ENCODE peak calls at places on chromosomes 1 and 21, in seven cellular contexts. One of them, this sample, is unnamed.

GRCh38 chr1:68917456-68917855 is 420.6 kb upstream of the DEPDC1 start:
- DNase-seq in neural crest cell: no peak
- DNase-seq in AG04450: no peak
- DNase-seq in bronchial epithelial cell: no peak
- DNase-seq in neural progenitor cell: no peak
- DNase-seq in sigmoid colon: no peak
- DNase-seq in CD8-positive, alpha-beta T cell: no peak
- DNase-seq in this sample: no peak

GRCh38 chr1:206000641-206001339 is 2.4 kb downstream of the RAB7B start:
- DNase-seq in neural progenitor cell: no peak
- DNase-seq in sigmoid colon: no peak
- DNase-seq in CD8-positive, alpha-beta T cell: no peak
- DNase-seq in neural crest cell: no peak
- DNase-seq in AG04450: no peak
- DNase-seq in bronchial epithelial cell: peak; percentile 31
- DNase-seq in this sample: no peak

GRCh38 chr21:36132691-36133090 is 2.2 kb upstream of the CBR3 start:
- DNase-seq in neural progenitor cell: no peak
- DNase-seq in sigmoid colon: peak; percentile 74
- DNase-seq in bronchial epithelial cell: no peak
- DNase-seq in neural crest cell: no peak
- DNase-seq in AG04450: no peak
- DNase-seq in CD8-positive, alpha-beta T cell: no peak
- DNase-seq in this sample: no peak

GRCh38 chr21:42534361-42534900 is 20.8 kb downstream of the SLC37A1 start:
- DNase-seq in neural progenitor cell: no peak
- DNase-seq in CD8-positive, alpha-beta T cell: no peak
- DNase-seq in bronchial epithelial cell: no peak
- DNase-seq in sigmoid colon: peak; percentile 75
- DNase-seq in AG04450: no peak
- DNase-seq in neural crest cell: no peak
- DNase-seq in this sample: no peak

GRCh38 chr21:45540601-45540970 is 1.7 kb downstream of the SLC19A1 start:
- DNase-seq in neural progenitor cell: no peak
- DNase-seq in bronchial epithelial cell: no peak
- DNase-seq in sigmoid colon: peak; percentile 58
- DNase-seq in CD8-positive, alpha-beta T cell: peak; percentile 45
- DNase-seq in neural crest cell: no peak
- DNase-seq in AG04450: no peak
- DNase-seq in this sample: no peak

GRCh38 chr1:171226757-171227370 is 21.4 kb upstream of the FMO1 start:
- DNase-seq in neural progenitor cell: peak; percentile 81
- DNase-seq in neural crest cell: peak; percentile 10
- DNase-seq in bronchial epithelial cell: peak; percentile 70
- DNase-seq in sigmoid colon: no peak
- DNase-seq in CD8-positive, alpha-beta T cell: no peak
- DNase-seq in AG04450: peak; percentile 60
- DNase-seq in this sample: peak; percentile 26

GRCh38 chr21:36104306-36105300 is 30.3 kb upstream of the CBR3 start:
- DNase-seq in CD8-positive, alpha-beta T cell: peak; percentile 79
- DNase-seq in neural crest cell: peak; percentile 61
- DNase-seq in AG04450: no peak
- DNase-seq in neural progenitor cell: peak; percentile 80
- DNase-seq in sigmoid colon: no peak
- DNase-seq in bronchial epithelial cell: peak; percentile 76
- DNase-seq in this sample: no peak

GRCh38 chr1:159594581-159594980 is 7.0 kb downstream of the APCS start:
- DNase-seq in bronchial epithelial cell: no peak
- DNase-seq in AG04450: no peak
- DNase-seq in neural crest cell: no peak
- DNase-seq in neural progenitor cell: no peak
- DNase-seq in sigmoid colon: no peak
- DNase-seq in CD8-positive, alpha-beta T cell: no peak
- DNase-seq in this sample: no peak

GRCh38 chr1:197961933-197962332 is 44.8 kb downstream of the LHX9 start:
- DNase-seq in neural progenitor cell: no peak
- DNase-seq in CD8-positive, alpha-beta T cell: no peak
- DNase-seq in neural crest cell: no peak
- DNase-seq in AG04450: no peak
- DNase-seq in sigmoid colon: no peak
- DNase-seq in bronchial epithelial cell: no peak
- DNase-seq in this sample: no peak

GRCh38 chr1:233566886-233567285 is 47.0 kb upstream of the KCNK1 start:
- DNase-seq in neural progenitor cell: no peak
- DNase-seq in sigmoid colon: no peak
- DNase-seq in CD8-positive, alpha-beta T cell: no peak
- DNase-seq in AG04450: no peak
- DNase-seq in bronchial epithelial cell: no peak
- DNase-seq in neural crest cell: no peak
- DNase-seq in this sample: no peak

GRCh38 chr1:184424945-184425344 is 38.1 kb downstream of the C1orf21 start:
- DNase-seq in bronchial epithelial cell: peak; percentile 48
- DNase-seq in CD8-positive, alpha-beta T cell: no peak
- DNase-seq in neural progenitor cell: no peak
- DNase-seq in sigmoid colon: no peak
- DNase-seq in neural crest cell: no peak
- DNase-seq in AG04450: no peak
- DNase-seq in this sample: no peak

GRCh38 chr21:36200089-36200561 is 43.5 kb downstream of the DOP1B start:
- DNase-seq in neural progenitor cell: no peak
- DNase-seq in neural crest cell: no peak
- DNase-seq in CD8-positive, alpha-beta T cell: no peak
- DNase-seq in AG04450: no peak
- DNase-seq in bronchial epithelial cell: no peak
- DNase-seq in sigmoid colon: no peak
- DNase-seq in this sample: no peak

GRCh38 chr1:214404571-214405213 is 123.7 kb downstream of the SMYD2 start:
- DNase-seq in neural crest cell: no peak
- DNase-seq in sigmoid colon: no peak
- DNase-seq in CD8-positive, alpha-beta T cell: no peak
- DNase-seq in bronchial epithelial cell: peak; percentile 98
- DNase-seq in neural progenitor cell: no peak
- DNase-seq in AG04450: no peak
- DNase-seq in this sample: no peak

GRCh38 chr1:214404154-214404553 is 123.2 kb downstream of the SMYD2 start:
- DNase-seq in AG04450: no peak
- DNase-seq in CD8-positive, alpha-beta T cell: no peak
- DNase-seq in bronchial epithelial cell: peak; percentile 84
- DNase-seq in sigmoid colon: no peak
- DNase-seq in neural progenitor cell: no peak
- DNase-seq in neural crest cell: no peak
- DNase-seq in this sample: no peak

GRCh38 chr1:214403431-214403830 is 122.5 kb downstream of the SMYD2 start:
- DNase-seq in sigmoid colon: no peak
- DNase-seq in CD8-positive, alpha-beta T cell: no peak
- DNase-seq in neural crest cell: no peak
- DNase-seq in AG04450: no peak
- DNase-seq in bronchial epithelial cell: no peak
- DNase-seq in neural progenitor cell: no peak
- DNase-seq in this sample: no peak

GRCh38 chr1:214401666-214402065 is 120.7 kb downstream of the SMYD2 start:
- DNase-seq in CD8-positive, alpha-beta T cell: no peak
- DNase-seq in AG04450: no peak
- DNase-seq in bronchial epithelial cell: no peak
- DNase-seq in neural crest cell: no peak
- DNase-seq in neural progenitor cell: no peak
- DNase-seq in sigmoid colon: no peak
- DNase-seq in this sample: no peak

GRCh38 chr1:214402583-214403216 is 121.7 kb downstream of the SMYD2 start:
- DNase-seq in neural progenitor cell: no peak
- DNase-seq in neural crest cell: no peak
- DNase-seq in CD8-positive, alpha-beta T cell: no peak
- DNase-seq in sigmoid colon: no peak
- DNase-seq in bronchial epithelial cell: no peak
- DNase-seq in AG04450: no peak
- DNase-seq in this sample: no peak
- TF ChIP-seq CTCF in neural progenitor cell: no peak
- TF ChIP-seq CTCF in neural crest cell: no peak
- TF ChIP-seq CTCF in CD8-positive, alpha-beta T cell: no peak
- TF ChIP-seq CTCF in sigmoid colon: no peak
- TF ChIP-seq CTCF in bronchial epithelial cell: no peak
- TF ChIP-seq CTCF in AG04450: no peak
- TF ChIP-seq CTCF in this sample: no peak

GRCh38 chr1:27656157-27656893 is 15.7 kb downstream of the IFI6 start:
- DNase-seq in CD8-positive, alpha-beta T cell: no peak
- DNase-seq in sigmoid colon: peak; percentile 89
- DNase-seq in bronchial epithelial cell: peak; percentile 69
- DNase-seq in neural crest cell: no peak
- DNase-seq in neural progenitor cell: peak; percentile 86
- DNase-seq in AG04450: no peak
- DNase-seq in this sample: no peak
- TF ChIP-seq CTCF in CD8-positive, alpha-beta T cell: no peak
- TF ChIP-seq CTCF in sigmoid colon: no peak
- TF ChIP-seq CTCF in bronchial epithelial cell: no peak
- TF ChIP-seq CTCF in neural crest cell: no peak
- TF ChIP-seq CTCF in neural progenitor cell: no peak
- TF ChIP-seq CTCF in AG04450: no peak
- TF ChIP-seq CTCF in this sample: peak; percentile 26

GRCh38 chr1:156052862-156053769 is 482 bp downstream of the UBQLN4 start:
- DNase-seq in bronchial epithelial cell: peak; percentile 69
- DNase-seq in CD8-positive, alpha-beta T cell: peak; percentile 71
- DNase-seq in AG04450: no peak
- DNase-seq in neural crest cell: peak; percentile 72
- DNase-seq in neural progenitor cell: peak; percentile 94
- DNase-seq in sigmoid colon: peak; percentile 78
- DNase-seq in this sample: no peak
- TF ChIP-seq CTCF in bronchial epithelial cell: peak; percentile 43
- TF ChIP-seq CTCF in CD8-positive, alpha-beta T cell: no peak
- TF ChIP-seq CTCF in AG04450: peak; percentile 45
- TF ChIP-seq CTCF in neural crest cell: peak; percentile 47
- TF ChIP-seq CTCF in neural progenitor cell: peak; percentile 55
- TF ChIP-seq CTCF in sigmoid colon: no peak
- TF ChIP-seq CTCF in this sample: peak; percentile 41

GRCh38 chr1:47465605-47466004 is 27.8 kb downstream of the FOXD2 start:
- DNase-seq in neural crest cell: no peak
- DNase-seq in AG04450: no peak
- DNase-seq in bronchial epithelial cell: no peak
- DNase-seq in sigmoid colon: no peak
- DNase-seq in CD8-positive, alpha-beta T cell: no peak
- DNase-seq in neural progenitor cell: no peak
- DNase-seq in this sample: no peak

GRCh38 chr1:47469405-47469759 is 31.5 kb downstream of the FOXD2 start:
- DNase-seq in sigmoid colon: no peak
- DNase-seq in AG04450: no peak
- DNase-seq in neural progenitor cell: no peak
- DNase-seq in CD8-positive, alpha-beta T cell: no peak
- DNase-seq in bronchial epithelial cell: no peak
- DNase-seq in neural crest cell: no peak
- DNase-seq in this sample: no peak

GRCh38 chr1:47468759-47469404 is 31.0 kb downstream of the FOXD2 start:
- DNase-seq in neural crest cell: no peak
- DNase-seq in CD8-positive, alpha-beta T cell: no peak
- DNase-seq in AG04450: no peak
- DNase-seq in sigmoid colon: no peak
- DNase-seq in bronchial epithelial cell: no peak
- DNase-seq in neural progenitor cell: no peak
- DNase-seq in this sample: no peak

GRCh38 chr1:47471163-47471562 is 33.3 kb downstream of the FOXD2 start:
- DNase-seq in CD8-positive, alpha-beta T cell: no peak
- DNase-seq in sigmoid colon: peak; percentile 83
- DNase-seq in AG04450: no peak
- DNase-seq in neural crest cell: no peak
- DNase-seq in bronchial epithelial cell: no peak
- DNase-seq in neural progenitor cell: no peak
- DNase-seq in this sample: no peak

GRCh38 chr1:47469910-47470309 is 32.1 kb downstream of the FOXD2 start:
- DNase-seq in neural crest cell: no peak
- DNase-seq in neural progenitor cell: no peak
- DNase-seq in AG04450: no peak
- DNase-seq in bronchial epithelial cell: no peak
- DNase-seq in sigmoid colon: no peak
- DNase-seq in CD8-positive, alpha-beta T cell: no peak
- DNase-seq in this sample: no peak
- TF ChIP-seq CTCF in neural crest cell: no peak
- TF ChIP-seq CTCF in neural progenitor cell: no peak
- TF ChIP-seq CTCF in AG04450: no peak
- TF ChIP-seq CTCF in bronchial epithelial cell: no peak
- TF ChIP-seq CTCF in sigmoid colon: no peak
- TF ChIP-seq CTCF in CD8-positive, alpha-beta T cell: no peak
- TF ChIP-seq CTCF in this sample: peak; percentile 17

DNA sequence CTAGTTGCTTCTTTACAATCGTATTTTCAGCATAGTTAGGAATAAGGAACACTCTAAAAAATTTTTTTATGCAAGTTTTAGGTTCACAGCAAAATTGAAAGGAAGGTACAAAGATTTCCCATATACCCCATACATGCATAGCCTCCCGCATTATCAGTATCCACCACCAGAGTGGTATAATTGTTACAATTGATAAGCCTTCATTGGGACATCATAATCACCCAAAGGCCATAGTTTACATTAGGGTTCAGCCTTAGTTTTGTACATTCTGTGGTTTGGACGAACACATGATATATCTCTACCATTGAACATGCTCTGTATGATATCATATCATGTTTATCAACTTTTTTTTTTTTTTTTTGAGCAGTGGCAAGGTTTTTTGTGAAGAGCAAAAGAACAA is 180.0 kb downstream of the SDCCAG8 start:
- DNase-seq in neural progenitor cell: no peak
- DNase-seq in neural crest cell: no peak
- DNase-seq in sigmoid colon: no peak
- DNase-seq in CD8-positive, alpha-beta T cell: no peak
- DNase-seq in bronchial epithelial cell: no peak
- DNase-seq in AG04450: no peak
- DNase-seq in this sample: no peak
- TF ChIP-seq CTCF in neural progenitor cell: no peak
- TF ChIP-seq CTCF in neural crest cell: no peak
- TF ChIP-seq CTCF in sigmoid colon: no peak
- TF ChIP-seq CTCF in CD8-positive, alpha-beta T cell: no peak
- TF ChIP-seq CTCF in bronchial epithelial cell: no peak
- TF ChIP-seq CTCF in AG04450: peak; percentile 7
- TF ChIP-seq CTCF in this sample: no peak

DNA sequence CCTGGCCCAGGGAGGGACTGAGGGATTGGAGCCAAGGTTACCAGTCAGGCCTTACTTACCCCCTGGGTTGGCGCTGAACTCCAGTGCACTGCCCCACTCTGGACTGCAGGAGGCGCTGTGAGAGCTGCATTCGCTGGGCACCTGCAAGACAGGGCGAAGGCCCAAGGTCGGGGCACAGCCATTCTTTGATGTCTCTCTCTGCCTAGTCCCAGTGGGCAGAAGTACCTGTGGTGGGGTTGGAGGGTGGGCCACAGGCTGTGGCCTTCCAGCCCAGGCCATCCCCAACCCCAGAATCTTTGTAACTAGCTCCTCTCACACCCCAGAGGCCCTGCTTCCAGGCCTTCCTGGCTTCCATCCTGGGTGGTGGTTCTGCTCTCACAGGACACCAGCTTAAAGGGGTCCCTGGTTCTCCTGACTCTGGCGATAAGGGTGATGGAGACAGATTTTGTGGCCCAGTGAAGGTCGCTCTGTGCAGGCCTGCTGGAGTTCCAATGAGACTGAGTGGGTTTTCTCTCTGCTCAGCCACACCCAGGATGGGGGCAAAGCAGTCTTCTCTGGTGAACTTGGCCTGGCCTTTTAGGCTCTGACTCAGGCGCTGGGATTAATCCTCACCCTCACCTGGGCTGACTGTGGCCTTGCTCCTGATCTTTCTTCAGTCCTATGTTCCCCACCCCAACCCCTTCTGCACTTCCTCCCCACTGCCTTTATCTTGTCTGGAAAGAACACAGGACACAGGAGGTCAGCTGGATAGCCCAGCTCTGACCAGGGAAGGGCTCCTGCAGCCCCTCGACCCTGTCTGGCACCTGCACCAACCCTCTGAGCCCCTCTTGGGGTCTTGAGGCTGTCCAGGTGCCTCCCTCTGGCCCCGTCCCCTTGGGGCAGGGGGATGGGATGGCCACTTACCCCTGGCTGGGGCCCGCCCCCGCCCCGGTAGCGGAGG is 954 bp downstream of the MYOG start:
- DNase-seq in neural progenitor cell: peak; percentile 50
- DNase-seq in AG04450: no peak
- DNase-seq in sigmoid colon: peak; percentile 56
- DNase-seq in bronchial epithelial cell: no peak
- DNase-seq in CD8-positive, alpha-beta T cell: no peak
- DNase-seq in neural crest cell: no peak
- DNase-seq in this sample: no peak
- TF ChIP-seq CTCF in neural progenitor cell: peak; percentile 61
- TF ChIP-seq CTCF in AG04450: peak; percentile 33
- TF ChIP-seq CTCF in sigmoid colon: no peak
- TF ChIP-seq CTCF in bronchial epithelial cell: peak; percentile 74
- TF ChIP-seq CTCF in CD8-positive, alpha-beta T cell: no peak
- TF ChIP-seq CTCF in neural crest cell: peak; percentile 39
- TF ChIP-seq CTCF in this sample: peak; percentile 85